ENCODE peak calls at places on chromosomes 13 and 19, in six cellular contexts. G is SK-N-SH, Z is GM12878, T is K562, M is HCT116, X is H1. N is an unnamed sample.

GRCh38 chr13:111217661-111218060 is 102.6 kb downstream of the ARHGEF7 start:
- DNase-seq in G (no peak), Z (no peak), T (no peak), M (no peak), X (no peak), N (no peak)

GRCh38 chr19:15841875-15842569 is 26.6 kb upstream of the OR10H1 start:
- DNase-seq in G (no peak), Z (no peak), T (peak; percentile 47), M (no peak), X (no peak), N (no peak)

GRCh38 chr19:33821871-33822270 is 25.2 kb downstream of the KCTD15 start:
- DNase-seq in G (no peak), Z (no peak), T (no peak), M (no peak), X (no peak), N (no peak)

GRCh38 chr13:110610955-110611595 is 4.3 kb upstream of the NAXD start:
- DNase-seq in G (no peak), Z (peak; percentile 63), T (no peak), M (no peak), X (no peak), N (no peak)

GRCh38 chr19:28578786-28579505 is 634.0 kb downstream of the UQCRFS1 start:
- DNase-seq in G (no peak), Z (no peak), T (no peak), M (no peak), X (no peak), N (peak; percentile 7)

GRCh38 chr13:24341439-24341838 is 32.1 kb downstream of the C1QTNF9 start:
- DNase-seq in G (no peak), Z (no peak), T (no peak), M (peak; percentile 19), X (no peak), N (no peak)

GRCh38 chr13:101179021-101179420 is 237.3 kb downstream of the NALCN start:
- DNase-seq in G (no peak), Z (no peak), T (no peak), M (no peak), X (no peak), N (no peak)

GRCh38 chr19:5349041-5349440 is 8.4 kb upstream of the PTPRS start:
- DNase-seq in G (no peak), Z (no peak), T (no peak), M (no peak), X (no peak), N (no peak)

GRCh38 chr19:40143612-40144011 is 47.6 kb upstream of the MAP3K10 start:
- DNase-seq in G (no peak), Z (no peak), T (no peak), M (no peak), X (no peak), N (no peak)

GRCh38 chr13:75715598-75716523 is 79.7 kb downstream of the LMO7 start:
- DNase-seq in G (no peak), Z (peak; percentile 41), T (no peak), M (no peak), X (no peak), N (no peak)

DNA sequence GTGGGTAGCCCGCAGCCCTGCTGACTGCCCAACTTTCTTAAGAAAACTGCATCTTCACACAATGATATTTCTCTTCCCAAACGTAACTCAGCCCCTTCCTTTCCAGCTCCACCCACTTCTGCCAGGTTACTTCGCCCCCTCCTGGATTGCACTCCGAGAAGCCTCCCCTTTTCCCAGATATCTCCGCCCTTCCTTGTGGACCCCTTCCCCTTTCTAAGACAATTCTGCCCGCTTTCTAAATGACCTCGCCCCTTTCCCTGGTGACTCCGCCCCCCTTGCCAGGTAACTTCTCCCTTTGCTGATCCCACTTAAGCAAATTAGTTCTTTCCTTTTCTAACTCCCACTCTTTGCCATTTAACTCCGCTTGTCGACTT is 2.6 kb downstream of the VSIG10L start:
- DNase-seq in G (no peak), Z (no peak), T (peak; percentile 43), M (no peak), X (peak; percentile 53), N (no peak)
- TF ChIP-seq JUND in G (no peak), Z (no peak), T (no peak), M (no peak), X (no peak), N (no peak)

DNA sequence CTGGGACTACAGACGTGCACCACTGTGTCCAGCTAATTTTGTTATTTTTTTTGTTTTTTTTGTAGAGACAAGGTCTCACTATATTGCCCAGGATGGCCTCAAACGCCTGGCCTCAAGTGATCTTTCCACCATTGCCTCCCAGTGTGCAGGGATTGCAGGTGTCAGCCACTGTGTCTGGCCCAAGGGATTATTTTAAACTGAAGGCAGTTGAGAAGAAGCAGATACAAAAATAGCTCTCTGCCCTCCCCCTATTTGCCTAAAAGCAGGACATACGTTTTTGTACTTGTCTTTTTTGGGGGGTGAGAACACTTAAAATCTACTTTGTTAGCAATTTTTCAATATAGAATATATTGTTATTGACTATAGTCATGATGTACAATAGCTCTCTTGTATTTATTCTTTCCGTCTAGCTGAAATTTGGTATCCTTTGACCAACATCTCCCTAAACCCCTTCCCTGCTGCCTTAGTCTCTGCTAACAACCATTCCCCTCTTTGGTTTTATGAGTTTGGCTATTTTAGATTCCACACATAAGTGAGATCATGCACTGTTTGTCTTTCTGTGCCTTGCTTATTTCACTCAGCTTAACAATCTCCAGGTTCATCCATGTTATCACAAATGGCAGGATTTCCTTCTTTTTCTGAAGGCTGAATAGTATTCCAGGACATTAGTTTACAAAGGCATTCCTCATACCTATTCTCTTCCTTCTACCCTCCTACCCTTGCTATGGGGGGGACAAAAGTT is 34.9 kb downstream of the ADGRE3 start:
- DNase-seq in G (no peak), Z (no peak), T (no peak), M (no peak), X (no peak), N (no peak)
- TF ChIP-seq JUND in G (no peak), Z (no peak), T (no peak), M (no peak), X (no peak), N (no peak)

DNA sequence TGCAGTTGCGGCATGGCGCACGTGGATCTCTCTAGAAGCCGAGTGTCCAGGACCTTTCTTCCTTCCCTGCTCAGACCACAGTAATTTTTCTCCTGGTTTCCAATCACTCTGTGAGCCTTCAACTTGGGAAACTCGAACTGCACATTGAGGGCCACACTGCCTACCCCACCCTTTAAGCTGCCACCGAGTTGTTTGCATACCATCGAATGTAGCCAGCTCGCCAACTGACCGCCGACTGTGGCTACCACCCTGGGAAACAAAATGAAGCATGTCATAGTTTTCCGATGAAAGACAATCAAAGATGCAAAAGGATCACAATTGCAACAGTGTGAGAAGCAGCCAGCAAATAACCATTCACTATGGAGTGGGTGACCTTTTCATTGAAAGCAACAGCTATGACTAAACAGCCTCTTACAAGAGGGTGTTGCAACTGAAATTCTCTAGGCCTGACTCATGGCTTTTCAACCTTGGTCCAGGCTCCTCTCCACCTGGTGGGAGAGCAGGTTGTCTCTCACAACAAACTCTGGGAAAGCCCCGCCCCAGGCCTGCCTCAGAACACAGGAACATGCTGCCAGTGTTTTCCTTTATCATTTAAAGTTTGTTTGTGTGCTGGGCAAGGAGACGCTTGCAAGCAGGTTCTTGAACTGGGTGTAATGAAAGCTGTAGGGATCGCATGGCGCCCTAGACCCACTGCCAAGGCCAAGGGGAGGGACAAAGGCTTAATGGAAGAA is 141.7 kb upstream of the SERP2 start:
- DNase-seq in G (no peak), Z (no peak), T (no peak), M (peak; percentile 97), X (peak; percentile 80), N (peak; percentile 54)
- TF ChIP-seq JUND in G (peak; percentile 71), Z (no peak), T (no peak), M (peak; percentile 98), X (peak; percentile 88), N (peak; percentile 42)

GRCh38 chr13:20673711-20674110 is 29.8 kb upstream of the IL17D start:
- DNase-seq in G (no peak), Z (no peak), T (no peak), M (no peak), X (no peak), N (no peak)

GRCh38 chr13:20667857-20668256 is 35.6 kb upstream of the IL17D start:
- DNase-seq in G (no peak), Z (no peak), T (no peak), M (no peak), X (no peak), N (no peak)

GRCh38 chr13:20669162-20669561 is 34.3 kb upstream of the IL17D start:
- DNase-seq in G (no peak), Z (peak; percentile 1), T (no peak), M (no peak), X (no peak), N (no peak)

GRCh38 chr13:20672772-20673171 is 30.7 kb upstream of the IL17D start:
- DNase-seq in G (no peak), Z (no peak), T (no peak), M (no peak), X (no peak), N (no peak)

DNA sequence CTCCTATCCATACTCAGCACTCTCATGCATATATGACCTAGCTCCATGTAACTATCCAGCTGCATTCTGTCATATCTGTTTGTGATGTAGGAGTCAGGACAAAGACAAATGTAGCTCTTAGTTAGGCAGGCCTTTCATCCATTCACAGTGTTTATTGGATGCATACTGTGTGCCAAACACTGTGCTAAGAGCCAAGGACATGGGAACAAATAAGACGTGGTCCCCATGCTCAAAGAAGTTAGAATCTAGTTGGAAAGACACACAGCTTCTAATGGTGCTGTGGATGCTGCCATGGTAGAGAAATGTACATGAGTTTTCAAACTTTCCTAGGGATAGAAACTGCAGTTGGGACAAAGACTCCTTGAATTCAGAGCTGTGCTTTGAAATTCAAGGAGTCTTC is 31.7 kb upstream of the IL17D start:
- DNase-seq in G (no peak), Z (no peak), T (no peak), M (no peak), X (no peak), N (no peak)
- TF ChIP-seq JUND in G (no peak), Z (no peak), T (no peak), M (no peak), X (no peak), N (no peak)